ENCODE peak calls at places on chromosomes 3 and 15, in eight cellular contexts. One of them, this sample, is unnamed.

GRCh38 chr3:123076496-123077418 is 9.9 kb downstream of the PDIA5 start:
- DNase-seq in NCI-H774: no peak
- DNase-seq in amniotic stem cell: no peak
- DNase-seq in kidney tubule cell: no peak
- DNase-seq in activated naive CD4-positive, alpha-beta T cell treated with anti-CD3 and anti-CD28 coated beads, Interleukin-2, amount 50 U/mL, for 16 hours: no peak
- DNase-seq in T-helper 17 cell: no peak
- DNase-seq in upper lobe of right lung: peak
- DNase-seq in GM10248: no peak
- DNase-seq in this sample: no peak

GRCh38 chr15:64912379-64912778 is 677 bp downstream of the ANKDD1A start:
- DNase-seq in NCI-H774: no peak
- DNase-seq in amniotic stem cell: no peak
- DNase-seq in kidney tubule cell: no peak
- DNase-seq in activated naive CD4-positive, alpha-beta T cell treated with anti-CD3 and anti-CD28 coated beads, Interleukin-2, amount 50 U/mL, for 16 hours: no peak
- DNase-seq in T-helper 17 cell: no peak
- DNase-seq in upper lobe of right lung: no peak
- DNase-seq in GM10248: no peak
- DNase-seq in this sample: no peak

GRCh38 chr3:144055604-144056003 is 84.0 kb downstream of the DIPK2A start:
- DNase-seq in NCI-H774: no peak
- DNase-seq in amniotic stem cell: no peak
- DNase-seq in kidney tubule cell: peak
- DNase-seq in activated naive CD4-positive, alpha-beta T cell treated with anti-CD3 and anti-CD28 coated beads, Interleukin-2, amount 50 U/mL, for 16 hours: no peak
- DNase-seq in T-helper 17 cell: no peak
- DNase-seq in upper lobe of right lung: no peak
- DNase-seq in GM10248: no peak
- DNase-seq in this sample: no peak

GRCh38 chr15:59174846-59175831 is 31.5 kb upstream of the LDHAL6B start:
- DNase-seq in NCI-H774: peak
- DNase-seq in amniotic stem cell: peak
- DNase-seq in kidney tubule cell: peak
- DNase-seq in activated naive CD4-positive, alpha-beta T cell treated with anti-CD3 and anti-CD28 coated beads, Interleukin-2, amount 50 U/mL, for 16 hours: peak
- DNase-seq in T-helper 17 cell: no peak
- DNase-seq in upper lobe of right lung: peak
- DNase-seq in GM10248: peak
- DNase-seq in this sample: peak

GRCh38 chr3:146948161-146948560 is 343.0 kb upstream of the PLSCR5 start:
- DNase-seq in NCI-H774: no peak
- DNase-seq in amniotic stem cell: no peak
- DNase-seq in kidney tubule cell: no peak
- DNase-seq in activated naive CD4-positive, alpha-beta T cell treated with anti-CD3 and anti-CD28 coated beads, Interleukin-2, amount 50 U/mL, for 16 hours: no peak
- DNase-seq in T-helper 17 cell: no peak
- DNase-seq in upper lobe of right lung: no peak
- DNase-seq in GM10248: no peak
- DNase-seq in this sample: no peak

GRCh38 chr3:186880392-186880791 is 37.9 kb downstream of the ADIPOQ start:
- DNase-seq in NCI-H774: no peak
- DNase-seq in amniotic stem cell: no peak
- DNase-seq in kidney tubule cell: no peak
- DNase-seq in activated naive CD4-positive, alpha-beta T cell treated with anti-CD3 and anti-CD28 coated beads, Interleukin-2, amount 50 U/mL, for 16 hours: no peak
- DNase-seq in T-helper 17 cell: no peak
- DNase-seq in upper lobe of right lung: no peak
- DNase-seq in GM10248: no peak
- DNase-seq in this sample: no peak

GRCh38 chr3:44509985-44510360 is 32.5 kb upstream of the ZNF445 start:
- DNase-seq in NCI-H774: no peak
- DNase-seq in amniotic stem cell: no peak
- DNase-seq in kidney tubule cell: peak
- DNase-seq in activated naive CD4-positive, alpha-beta T cell treated with anti-CD3 and anti-CD28 coated beads, Interleukin-2, amount 50 U/mL, for 16 hours: no peak
- DNase-seq in T-helper 17 cell: no peak
- DNase-seq in upper lobe of right lung: no peak
- DNase-seq in GM10248: peak
- DNase-seq in this sample: no peak

GRCh38 chr3:80331768-80332167 is 564.0 kb upstream of the ROBO1 start:
- DNase-seq in NCI-H774: no peak
- DNase-seq in amniotic stem cell: no peak
- DNase-seq in kidney tubule cell: no peak
- DNase-seq in activated naive CD4-positive, alpha-beta T cell treated with anti-CD3 and anti-CD28 coated beads, Interleukin-2, amount 50 U/mL, for 16 hours: no peak
- DNase-seq in T-helper 17 cell: no peak
- DNase-seq in upper lobe of right lung: no peak
- DNase-seq in GM10248: no peak
- DNase-seq in this sample: no peak

GRCh38 chr3:42180901-42181300 is 85.1 kb downstream of the CCK start:
- DNase-seq in NCI-H774: no peak
- DNase-seq in amniotic stem cell: no peak
- DNase-seq in kidney tubule cell: no peak
- DNase-seq in activated naive CD4-positive, alpha-beta T cell treated with anti-CD3 and anti-CD28 coated beads, Interleukin-2, amount 50 U/mL, for 16 hours: no peak
- DNase-seq in T-helper 17 cell: no peak
- DNase-seq in upper lobe of right lung: no peak
- DNase-seq in GM10248: no peak
- DNase-seq in this sample: peak

GRCh38 chr3:169627789-169628188 is 35.7 kb downstream of the MECOM start:
- DNase-seq in NCI-H774: no peak
- DNase-seq in amniotic stem cell: no peak
- DNase-seq in kidney tubule cell: peak
- DNase-seq in activated naive CD4-positive, alpha-beta T cell treated with anti-CD3 and anti-CD28 coated beads, Interleukin-2, amount 50 U/mL, for 16 hours: no peak
- DNase-seq in T-helper 17 cell: no peak
- DNase-seq in upper lobe of right lung: peak
- DNase-seq in GM10248: no peak
- DNase-seq in this sample: no peak

GRCh38 chr15:101167791-101168462 is 83.9 kb downstream of the CHSY1 start:
- DNase-seq in NCI-H774: no peak
- DNase-seq in amniotic stem cell: no peak
- DNase-seq in kidney tubule cell: peak
- DNase-seq in activated naive CD4-positive, alpha-beta T cell treated with anti-CD3 and anti-CD28 coated beads, Interleukin-2, amount 50 U/mL, for 16 hours: peak
- DNase-seq in T-helper 17 cell: no peak
- DNase-seq in upper lobe of right lung: peak
- DNase-seq in GM10248: no peak
- DNase-seq in this sample: peak

GRCh38 chr15:74301583-74302374 is 65.7 kb downstream of the CCDC33 start:
- DNase-seq in NCI-H774: no peak
- DNase-seq in amniotic stem cell: no peak
- DNase-seq in kidney tubule cell: no peak
- DNase-seq in activated naive CD4-positive, alpha-beta T cell treated with anti-CD3 and anti-CD28 coated beads, Interleukin-2, amount 50 U/mL, for 16 hours: no peak
- DNase-seq in T-helper 17 cell: no peak
- DNase-seq in upper lobe of right lung: no peak
- DNase-seq in GM10248: no peak
- DNase-seq in this sample: no peak

GRCh38 chr15:47820047-47820779 is 102.9 kb downstream of the SEMA6D start:
- DNase-seq in NCI-H774: no peak
- DNase-seq in amniotic stem cell: no peak
- DNase-seq in kidney tubule cell: no peak
- DNase-seq in activated naive CD4-positive, alpha-beta T cell treated with anti-CD3 and anti-CD28 coated beads, Interleukin-2, amount 50 U/mL, for 16 hours: no peak
- DNase-seq in T-helper 17 cell: no peak
- DNase-seq in upper lobe of right lung: no peak
- DNase-seq in GM10248: no peak
- DNase-seq in this sample: no peak

GRCh38 chr3:141646760-141647561 is 91.1 kb upstream of the RNF7 start:
- DNase-seq in NCI-H774: peak
- DNase-seq in amniotic stem cell: no peak
- DNase-seq in kidney tubule cell: peak
- DNase-seq in activated naive CD4-positive, alpha-beta T cell treated with anti-CD3 and anti-CD28 coated beads, Interleukin-2, amount 50 U/mL, for 16 hours: no peak
- DNase-seq in T-helper 17 cell: no peak
- DNase-seq in upper lobe of right lung: no peak
- DNase-seq in GM10248: no peak
- DNase-seq in this sample: no peak

GRCh38 chr15:32029409-32029861 is 880 bp upstream of the CHRNA7 start:
- DNase-seq in NCI-H774: no peak
- DNase-seq in amniotic stem cell: no peak
- DNase-seq in kidney tubule cell: peak
- DNase-seq in activated naive CD4-positive, alpha-beta T cell treated with anti-CD3 and anti-CD28 coated beads, Interleukin-2, amount 50 U/mL, for 16 hours: no peak
- DNase-seq in T-helper 17 cell: no peak
- DNase-seq in upper lobe of right lung: no peak
- DNase-seq in GM10248: no peak
- DNase-seq in this sample: peak

GRCh38 chr3:42262525-42262924 is 3.5 kb downstream of the CCK start:
- DNase-seq in NCI-H774: no peak
- DNase-seq in amniotic stem cell: peak
- DNase-seq in kidney tubule cell: peak
- DNase-seq in activated naive CD4-positive, alpha-beta T cell treated with anti-CD3 and anti-CD28 coated beads, Interleukin-2, amount 50 U/mL, for 16 hours: no peak
- DNase-seq in T-helper 17 cell: no peak
- DNase-seq in upper lobe of right lung: no peak
- DNase-seq in GM10248: no peak
- DNase-seq in this sample: no peak

GRCh38 chr3:192489579-192489978 is 237.8 kb downstream of the FGF12 start:
- DNase-seq in NCI-H774: no peak
- DNase-seq in amniotic stem cell: no peak
- DNase-seq in kidney tubule cell: no peak
- DNase-seq in activated naive CD4-positive, alpha-beta T cell treated with anti-CD3 and anti-CD28 coated beads, Interleukin-2, amount 50 U/mL, for 16 hours: no peak
- DNase-seq in T-helper 17 cell: no peak
- DNase-seq in upper lobe of right lung: no peak
- DNase-seq in GM10248: no peak
- DNase-seq in this sample: no peak

GRCh38 chr3:17738921-17739320 is 3.5 kb downstream of the TBC1D5 start:
- DNase-seq in NCI-H774: no peak
- DNase-seq in amniotic stem cell: no peak
- DNase-seq in kidney tubule cell: no peak
- DNase-seq in activated naive CD4-positive, alpha-beta T cell treated with anti-CD3 and anti-CD28 coated beads, Interleukin-2, amount 50 U/mL, for 16 hours: no peak
- DNase-seq in T-helper 17 cell: no peak
- DNase-seq in upper lobe of right lung: no peak
- DNase-seq in GM10248: no peak
- DNase-seq in this sample: no peak

GRCh38 chr3:41997702-41998551 is 36.0 kb upstream of the ULK4 start:
- DNase-seq in NCI-H774: no peak
- DNase-seq in amniotic stem cell: no peak
- DNase-seq in kidney tubule cell: no peak
- DNase-seq in activated naive CD4-positive, alpha-beta T cell treated with anti-CD3 and anti-CD28 coated beads, Interleukin-2, amount 50 U/mL, for 16 hours: no peak
- DNase-seq in T-helper 17 cell: no peak
- DNase-seq in upper lobe of right lung: no peak
- DNase-seq in GM10248: no peak
- DNase-seq in this sample: no peak

GRCh38 chr15:29299331-29299730 is 29.7 kb upstream of the NSMCE3 start:
- DNase-seq in NCI-H774: no peak
- DNase-seq in amniotic stem cell: no peak
- DNase-seq in kidney tubule cell: no peak
- DNase-seq in activated naive CD4-positive, alpha-beta T cell treated with anti-CD3 and anti-CD28 coated beads, Interleukin-2, amount 50 U/mL, for 16 hours: no peak
- DNase-seq in T-helper 17 cell: no peak
- DNase-seq in upper lobe of right lung: no peak
- DNase-seq in GM10248: no peak
- DNase-seq in this sample: no peak

GRCh38 chr3:71444861-71445259 is 138.7 kb downstream of the FOXP1 start:
- DNase-seq in NCI-H774: no peak
- DNase-seq in amniotic stem cell: no peak
- DNase-seq in kidney tubule cell: no peak
- DNase-seq in activated naive CD4-positive, alpha-beta T cell treated with anti-CD3 and anti-CD28 coated beads, Interleukin-2, amount 50 U/mL, for 16 hours: no peak
- DNase-seq in T-helper 17 cell: no peak
- DNase-seq in upper lobe of right lung: no peak
- DNase-seq in GM10248: no peak
- DNase-seq in this sample: no peak

GRCh38 chr3:16392733-16393132 is 120.8 kb downstream of the RFTN1 start:
- DNase-seq in NCI-H774: no peak
- DNase-seq in amniotic stem cell: no peak
- DNase-seq in kidney tubule cell: no peak
- DNase-seq in activated naive CD4-positive, alpha-beta T cell treated with anti-CD3 and anti-CD28 coated beads, Interleukin-2, amount 50 U/mL, for 16 hours: no peak
- DNase-seq in T-helper 17 cell: no peak
- DNase-seq in upper lobe of right lung: no peak
- DNase-seq in GM10248: no peak
- DNase-seq in this sample: no peak

GRCh38 chr3:140135461-140135860 is 200.5 kb downstream of the CLSTN2 start:
- DNase-seq in NCI-H774: no peak
- DNase-seq in amniotic stem cell: no peak
- DNase-seq in kidney tubule cell: no peak
- DNase-seq in activated naive CD4-positive, alpha-beta T cell treated with anti-CD3 and anti-CD28 coated beads, Interleukin-2, amount 50 U/mL, for 16 hours: no peak
- DNase-seq in T-helper 17 cell: no peak
- DNase-seq in upper lobe of right lung: no peak
- DNase-seq in GM10248: no peak
- DNase-seq in this sample: no peak

GRCh38 chr3:97820780-97821179 is 1.0 kb upstream of the CRYBG3 start:
- DNase-seq in NCI-H774: no peak
- DNase-seq in amniotic stem cell: no peak
- DNase-seq in kidney tubule cell: no peak
- DNase-seq in activated naive CD4-positive, alpha-beta T cell treated with anti-CD3 and anti-CD28 coated beads, Interleukin-2, amount 50 U/mL, for 16 hours: no peak
- DNase-seq in T-helper 17 cell: no peak
- DNase-seq in upper lobe of right lung: no peak
- DNase-seq in GM10248: no peak
- DNase-seq in this sample: no peak